ENCODE peak calls at places on chromosomes 2 and 18, in six cellular contexts. One of them, this sample, is unnamed.

GRCh38 chr2:120779781-120780283 is 44.2 kb downstream of the GLI2 start:
- DNase-seq in Right ventricle myocardium superior: no peak
- DNase-seq in KBM-7: peak; percentile 3
- DNase-seq in NCI-H1694: no peak
- DNase-seq in stimulated activated CD4-positive, alpha-beta T cell treated with anti-CD3 and anti-CD28 coated beads, Interleukin-2, amount 100 ng/mL, for 48 hours: no peak
- DNase-seq in brain microvascular endothelial cell: peak; percentile 86
- DNase-seq in this sample: no peak

GRCh38 chr18:23784811-23785245 is 95.6 kb downstream of the LAMA3 start:
- DNase-seq in NCI-H1694: no peak
- DNase-seq in brain microvascular endothelial cell: peak; percentile 90
- DNase-seq in stimulated activated CD4-positive, alpha-beta T cell treated with anti-CD3 and anti-CD28 coated beads, Interleukin-2, amount 100 ng/mL, for 48 hours: no peak
- DNase-seq in Right ventricle myocardium superior: no peak
- DNase-seq in KBM-7: no peak
- DNase-seq in this sample: no peak

GRCh38 chr2:50018938-50019337 is 864.6 kb upstream of the FSHR start:
- DNase-seq in stimulated activated CD4-positive, alpha-beta T cell treated with anti-CD3 and anti-CD28 coated beads, Interleukin-2, amount 100 ng/mL, for 48 hours: no peak
- DNase-seq in Right ventricle myocardium superior: no peak
- DNase-seq in KBM-7: no peak
- DNase-seq in brain microvascular endothelial cell: no peak
- DNase-seq in NCI-H1694: no peak
- DNase-seq in this sample: no peak

GRCh38 chr2:120517790-120518469 is 172.0 kb downstream of the INHBB start:
- DNase-seq in brain microvascular endothelial cell: no peak
- DNase-seq in KBM-7: no peak
- DNase-seq in NCI-H1694: no peak
- DNase-seq in Right ventricle myocardium superior: no peak
- DNase-seq in stimulated activated CD4-positive, alpha-beta T cell treated with anti-CD3 and anti-CD28 coated beads, Interleukin-2, amount 100 ng/mL, for 48 hours: no peak
- DNase-seq in this sample: no peak

GRCh38 chr2:191247381-191248057 is 2.3 kb downstream of the MYO1B start:
- DNase-seq in NCI-H1694: no peak
- DNase-seq in brain microvascular endothelial cell: peak; percentile 95
- DNase-seq in KBM-7: no peak
- DNase-seq in stimulated activated CD4-positive, alpha-beta T cell treated with anti-CD3 and anti-CD28 coated beads, Interleukin-2, amount 100 ng/mL, for 48 hours: no peak
- DNase-seq in Right ventricle myocardium superior: no peak
- DNase-seq in this sample: no peak

GRCh38 chr2:148930046-148930775 is 55.2 kb downstream of the KIF5C start:
- DNase-seq in Right ventricle myocardium superior: no peak
- DNase-seq in KBM-7: no peak
- DNase-seq in NCI-H1694: no peak
- DNase-seq in brain microvascular endothelial cell: peak; percentile 2
- DNase-seq in stimulated activated CD4-positive, alpha-beta T cell treated with anti-CD3 and anti-CD28 coated beads, Interleukin-2, amount 100 ng/mL, for 48 hours: no peak
- DNase-seq in this sample: no peak

GRCh38 chr2:239767016-239767905 is 257.9 kb downstream of the NDUFA10 start:
- DNase-seq in NCI-H1694: no peak
- DNase-seq in brain microvascular endothelial cell: no peak
- DNase-seq in stimulated activated CD4-positive, alpha-beta T cell treated with anti-CD3 and anti-CD28 coated beads, Interleukin-2, amount 100 ng/mL, for 48 hours: no peak
- DNase-seq in Right ventricle myocardium superior: peak; percentile 10
- DNase-seq in KBM-7: no peak
- DNase-seq in this sample: no peak

GRCh38 chr2:233679176-233679575 is 2.5 kb upstream of the UGT1A7 start:
- DNase-seq in brain microvascular endothelial cell: no peak
- DNase-seq in Right ventricle myocardium superior: no peak
- DNase-seq in NCI-H1694: no peak
- DNase-seq in stimulated activated CD4-positive, alpha-beta T cell treated with anti-CD3 and anti-CD28 coated beads, Interleukin-2, amount 100 ng/mL, for 48 hours: no peak
- DNase-seq in KBM-7: no peak
- DNase-seq in this sample: no peak

GRCh38 chr2:148875387-148876051 is 492 bp downstream of the KIF5C start:
- DNase-seq in Right ventricle myocardium superior: no peak
- DNase-seq in stimulated activated CD4-positive, alpha-beta T cell treated with anti-CD3 and anti-CD28 coated beads, Interleukin-2, amount 100 ng/mL, for 48 hours: no peak
- DNase-seq in KBM-7: no peak
- DNase-seq in brain microvascular endothelial cell: no peak
- DNase-seq in NCI-H1694: no peak
- DNase-seq in this sample: no peak

GRCh38 chr18:62165583-62165982 is 21.3 kb downstream of the PIGN start:
- DNase-seq in Right ventricle myocardium superior: no peak
- DNase-seq in NCI-H1694: no peak
- DNase-seq in brain microvascular endothelial cell: no peak
- DNase-seq in stimulated activated CD4-positive, alpha-beta T cell treated with anti-CD3 and anti-CD28 coated beads, Interleukin-2, amount 100 ng/mL, for 48 hours: no peak
- DNase-seq in KBM-7: no peak
- DNase-seq in this sample: no peak

GRCh38 chr18:42038936-42039335 is 83.9 kb downstream of the PIK3C3 start:
- DNase-seq in stimulated activated CD4-positive, alpha-beta T cell treated with anti-CD3 and anti-CD28 coated beads, Interleukin-2, amount 100 ng/mL, for 48 hours: no peak
- DNase-seq in Right ventricle myocardium superior: no peak
- DNase-seq in KBM-7: no peak
- DNase-seq in brain microvascular endothelial cell: peak; percentile 77
- DNase-seq in NCI-H1694: no peak
- DNase-seq in this sample: no peak

GRCh38 chr18:73118121-73118816 is 250.5 kb upstream of the NETO1 start:
- DNase-seq in Right ventricle myocardium superior: no peak
- DNase-seq in stimulated activated CD4-positive, alpha-beta T cell treated with anti-CD3 and anti-CD28 coated beads, Interleukin-2, amount 100 ng/mL, for 48 hours: no peak
- DNase-seq in brain microvascular endothelial cell: no peak
- DNase-seq in KBM-7: no peak
- DNase-seq in NCI-H1694: no peak
- DNase-seq in this sample: no peak

GRCh38 chr2:126467367-126468054 is 188.4 kb upstream of the GYPC start:
- DNase-seq in stimulated activated CD4-positive, alpha-beta T cell treated with anti-CD3 and anti-CD28 coated beads, Interleukin-2, amount 100 ng/mL, for 48 hours: no peak
- DNase-seq in brain microvascular endothelial cell: no peak
- DNase-seq in KBM-7: no peak
- DNase-seq in NCI-H1694: no peak
- DNase-seq in Right ventricle myocardium superior: no peak
- DNase-seq in this sample: no peak

GRCh38 chr2:54915101-54915500 is 135.2 kb downstream of the RTN4 start:
- DNase-seq in stimulated activated CD4-positive, alpha-beta T cell treated with anti-CD3 and anti-CD28 coated beads, Interleukin-2, amount 100 ng/mL, for 48 hours: no peak
- DNase-seq in Right ventricle myocardium superior: no peak
- DNase-seq in KBM-7: no peak
- DNase-seq in NCI-H1694: no peak
- DNase-seq in brain microvascular endothelial cell: no peak
- DNase-seq in this sample: no peak

GRCh38 chr2:105789745-105790466 is 45.2 kb downstream of the NCK2 start:
- DNase-seq in brain microvascular endothelial cell: peak; percentile 40
- DNase-seq in KBM-7: peak; percentile 97
- DNase-seq in Right ventricle myocardium superior: no peak
- DNase-seq in stimulated activated CD4-positive, alpha-beta T cell treated with anti-CD3 and anti-CD28 coated beads, Interleukin-2, amount 100 ng/mL, for 48 hours: no peak
- DNase-seq in NCI-H1694: peak; percentile 81
- DNase-seq in this sample: peak; percentile 75

GRCh38 chr2:237118025-237118424 is 32.3 kb downstream of the COPS8 start:
- DNase-seq in NCI-H1694: no peak
- DNase-seq in stimulated activated CD4-positive, alpha-beta T cell treated with anti-CD3 and anti-CD28 coated beads, Interleukin-2, amount 100 ng/mL, for 48 hours: no peak
- DNase-seq in brain microvascular endothelial cell: no peak
- DNase-seq in Right ventricle myocardium superior: no peak
- DNase-seq in KBM-7: no peak
- DNase-seq in this sample: no peak